ENCODE peak calls at places on chromosomes 1 and 21, in four cellular contexts. Q is AML-193, R is SJSA1, H is NCI-H345. D is an unnamed sample.

GRCh38 chr1:3236361-3236760 is 167.4 kb downstream of the PRDM16 start:
- DNase-seq in Q (no peak), R (no peak), H (no peak), D (no peak)

GRCh38 chr1:43552813-43553212 is 22.1 kb downstream of the PTPRF start:
- DNase-seq in Q (no peak), R (no peak), H (no peak), D (no peak)

GRCh38 chr1:22285545-22286396 is 142.9 kb upstream of the WNT4 start:
- DNase-seq in Q (no peak), R (peak; percentile 38), H (no peak), D (no peak)

GRCh38 chr1:185345913-185346717 is 29.1 kb upstream of the IVNS1ABP start:
- DNase-seq in Q (peak; percentile 18), R (no peak), H (no peak), D (peak; percentile 20)

GRCh38 chr1:226785805-226786204 is 46.7 kb upstream of the ITPKB start:
- DNase-seq in Q (no peak), R (no peak), H (no peak), D (no peak)

GRCh38 chr1:113536182-113536780 is 146.0 kb downstream of the MAGI3 start:
- DNase-seq in Q (no peak), R (no peak), H (no peak), D (no peak)

GRCh38 chr21:45029298-45029967 is 44.9 kb upstream of the ADARB1 start:
- DNase-seq in Q (no peak), R (no peak), H (peak; percentile 39), D (peak; percentile 35)

GRCh38 chr1:36520771-36521420 is 38.2 kb upstream of the CSF3R start:
- DNase-seq in Q (no peak), R (peak; percentile 12), H (peak; percentile 14), D (no peak)

GRCh38 chr1:156444407-156445001 is 56.1 kb downstream of the MEF2D start:
- DNase-seq in Q (peak; percentile 36), R (no peak), H (peak; percentile 73), D (no peak)

GRCh38 chr1:185646202-185646683 is 87.9 kb upstream of the HMCN1 start:
- DNase-seq in Q (no peak), R (peak; percentile 89), H (peak; percentile 74), D (peak; percentile 90)

GRCh38 chr1:201310251-201310985 is 27.1 kb downstream of the PKP1 start:
- DNase-seq in Q (no peak), R (no peak), H (no peak), D (no peak)

GRCh38 chr1:59976194-59977074 is 49.9 kb upstream of the CYP2J2 start:
- DNase-seq in Q (peak; percentile 4), R (peak; percentile 61), H (peak; percentile 52), D (peak; percentile 36)

GRCh38 chr1:39214714-39214997 is 10.2 kb downstream of the MACF1 start:
- DNase-seq in Q (no peak), R (no peak), H (no peak), D (no peak)

GRCh38 chr1:215263636-215264035 is 181.1 kb downstream of the KCNK2 start:
- DNase-seq in Q (no peak), R (no peak), H (no peak), D (no peak)

GRCh38 chr1:224433041-224433670 is 1.4 kb downstream of the WDR26 start:
- DNase-seq in Q (no peak), R (no peak), H (no peak), D (no peak)

GRCh38 chr21:27196651-27197050 is 229.8 kb upstream of the ADAMTS5 start:
- DNase-seq in Q (no peak), R (no peak), H (no peak), D (no peak)

GRCh38 chr1:18239671-18240070 is 132.1 kb downstream of the IGSF21 start:
- DNase-seq in Q (no peak), R (no peak), H (no peak), D (no peak)

GRCh38 chr1:41226816-41227215 is 15.3 kb downstream of the SCMH1 start:
- DNase-seq in Q (no peak), R (no peak), H (no peak), D (no peak)

GRCh38 chr1:151196292-151196800 is 2.0 kb upstream of the PIP5K1A start:
- DNase-seq in Q (peak; percentile 82), R (peak; percentile 77), H (peak; percentile 94), D (peak; percentile 86)

GRCh38 chr1:43648448-43648847 is 1.5 kb upstream of the KDM4A start:
- DNase-seq in Q (peak; percentile 82), R (no peak), H (no peak), D (no peak)

GRCh38 chr1:204465469-204466415 is 28.9 kb downstream of the PIK3C2B start:
- DNase-seq in Q (no peak), R (no peak), H (no peak), D (no peak)

GRCh38 chr1:221039616-221040015 is 160.4 kb downstream of the HLX start:
- DNase-seq in Q (no peak), R (peak; percentile 48), H (no peak), D (no peak)

GRCh38 chr1:1178794-1179331 is 5.2 kb downstream of the TTLL10 start:
- DNase-seq in Q (no peak), R (no peak), H (no peak), D (no peak)

GRCh38 chr1:228194921-228195812 is 12.7 kb upstream of the OBSCN start:
- DNase-seq in Q (no peak), R (peak; percentile 11), H (no peak), D (no peak)

GRCh38 chr1:6026095-6026809 is 19.4 kb upstream of the KCNAB2 start:
- DNase-seq in Q (peak; percentile 96), R (no peak), H (peak; percentile 43), D (peak; percentile 93)

GRCh38 chr1:20712210-20712577 is 5.6 kb downstream of the KIF17 start:
- DNase-seq in Q (no peak), R (no peak), H (no peak), D (no peak)

GRCh38 chr1:53582211-53583020 is 123.2 kb downstream of the DMRTB1 start:
- DNase-seq in Q (no peak), R (no peak), H (peak; percentile 53), D (no peak)

GRCh38 chr1:19390901-19391595 is 78.9 kb downstream of the SLC66A1 start:
- DNase-seq in Q (peak; percentile 61), R (no peak), H (peak; percentile 9), D (no peak)

GRCh38 chr1:7127322-7128050 is 342.2 kb downstream of the CAMTA1 start:
- DNase-seq in Q (peak; percentile 88), R (no peak), H (no peak), D (no peak)

D was measured in DMS153.